ENCODE peak calls at places on chromosomes 5 and 9, in five cellular contexts. E is HCT116, T is kidney, Z is upper lobe of right lung, R is colonic mucosa. K is an unnamed sample.

GRCh38 chr5:76016258-76016657 is 66.9 kb upstream of the SV2C start:
- DNase-seq in E (no peak), T (no peak), Z (no peak), R (no peak), K (no peak)

GRCh38 chr5:32942225-32942989 is 231.3 kb downstream of the NPR3 start:
- DNase-seq in E (peak), T (no peak), Z (no peak), R (peak), K (no peak)

GRCh38 chr5:102815560-102816324 is 60.6 kb downstream of the PAM start:
- DNase-seq in E (no peak), T (no peak), Z (no peak), R (no peak), K (peak)

GRCh38 chr9:90838098-90838497 is 36.5 kb downstream of the SYK start:
- DNase-seq in E (no peak), T (no peak), Z (no peak), R (no peak), K (no peak)

GRCh38 chr5:148864113-148864841 is 37.9 kb downstream of the ADRB2 start:
- DNase-seq in E (no peak), T (no peak), Z (no peak), R (no peak), K (no peak)

GRCh38 chr5:92749943-92750342 is 831.1 kb downstream of the NR2F1-AS1 start:
- DNase-seq in E (peak), T (no peak), Z (no peak), R (no peak), K (no peak)

GRCh38 chr9:20186231-20186630 is 397.4 kb upstream of the SLC24A2 start:
- DNase-seq in E (no peak), T (no peak), Z (no peak), R (no peak), K (no peak)

GRCh38 chr9:6646028-6646636 is 603 bp upstream of the GLDC start:
- DNase-seq in E (no peak), T (no peak), Z (no peak), R (no peak), K (no peak)

GRCh38 chr5:148697821-148698196 is 43.5 kb upstream of the HTR4 start:
- DNase-seq in E (no peak), T (no peak), Z (no peak), R (no peak), K (no peak)

GRCh38 chr5:54745599-54745998 is 228.0 kb downstream of the SNX18 start:
- DNase-seq in E (no peak), T (no peak), Z (no peak), R (no peak), K (no peak)

GRCh38 chr5:31939151-31939550 is 235.0 kb downstream of the GOLPH3 start:
- DNase-seq in E (no peak), T (no peak), Z (no peak), R (no peak), K (no peak)

GRCh38 chr5:29852329-29852728 is 1341.2 kb upstream of the CDH6 start:
- DNase-seq in E (no peak), T (no peak), Z (no peak), R (no peak), K (no peak)

GRCh38 chr5:83914199-83914598 is 193.5 kb upstream of the HAPLN1 start:
- DNase-seq in E (no peak), T (no peak), Z (no peak), R (no peak), K (no peak)

GRCh38 chr5:73692166-73692640 is 66.2 kb downstream of the ARHGEF28 start:
- DNase-seq in E (no peak), T (no peak), Z (no peak), R (no peak), K (no peak)

GRCh38 chr5:93196986-93197385 is 384.0 kb downstream of the NR2F1-AS1 start:
- DNase-seq in E (no peak), T (no peak), Z (no peak), R (no peak), K (no peak)

GRCh38 chr9:130359819-130360218 is 84.9 kb upstream of the ASS1 start:
- DNase-seq in E (no peak), T (no peak), Z (no peak), R (no peak), K (no peak)

GRCh38 chr5:5066276-5067186 is 73.6 kb upstream of the ADAMTS16 start:
- DNase-seq in E (no peak), T (no peak), Z (no peak), R (no peak), K (no peak)

GRCh38 chr9:96216618-96217017 is 85.4 kb downstream of the HSD17B3 start:
- DNase-seq in E (no peak), T (no peak), Z (no peak), R (no peak), K (no peak)

GRCh38 chr5:1216211-1216917 is 8.8 kb upstream of the SLC6A18 start:
- DNase-seq in E (no peak), T (peak), Z (no peak), R (no peak), K (no peak)

GRCh38 chr5:35454011-35454525 is 163.6 kb upstream of the SPEF2 start:
- DNase-seq in E (no peak), T (no peak), Z (no peak), R (no peak), K (no peak)

GRCh38 chr5:175181331-175181730 is 262.7 kb downstream of the DRD1 start:
- DNase-seq in E (no peak), T (no peak), Z (no peak), R (no peak), K (no peak)

GRCh38 chr5:161547573-161548471 is 1.3 kb upstream of the GABRB2 start:
- DNase-seq in E (no peak), T (peak), Z (no peak), R (peak), K (no peak)

GRCh38 chr5:96922452-96923244 is 13.2 kb upstream of the LNPEP start:
- DNase-seq in E (no peak), T (no peak), Z (no peak), R (no peak), K (no peak)
- H3K4me3 ChIP-seq in E (no peak), T (no peak), Z (no peak), R (no peak), K (no peak)

DNA sequence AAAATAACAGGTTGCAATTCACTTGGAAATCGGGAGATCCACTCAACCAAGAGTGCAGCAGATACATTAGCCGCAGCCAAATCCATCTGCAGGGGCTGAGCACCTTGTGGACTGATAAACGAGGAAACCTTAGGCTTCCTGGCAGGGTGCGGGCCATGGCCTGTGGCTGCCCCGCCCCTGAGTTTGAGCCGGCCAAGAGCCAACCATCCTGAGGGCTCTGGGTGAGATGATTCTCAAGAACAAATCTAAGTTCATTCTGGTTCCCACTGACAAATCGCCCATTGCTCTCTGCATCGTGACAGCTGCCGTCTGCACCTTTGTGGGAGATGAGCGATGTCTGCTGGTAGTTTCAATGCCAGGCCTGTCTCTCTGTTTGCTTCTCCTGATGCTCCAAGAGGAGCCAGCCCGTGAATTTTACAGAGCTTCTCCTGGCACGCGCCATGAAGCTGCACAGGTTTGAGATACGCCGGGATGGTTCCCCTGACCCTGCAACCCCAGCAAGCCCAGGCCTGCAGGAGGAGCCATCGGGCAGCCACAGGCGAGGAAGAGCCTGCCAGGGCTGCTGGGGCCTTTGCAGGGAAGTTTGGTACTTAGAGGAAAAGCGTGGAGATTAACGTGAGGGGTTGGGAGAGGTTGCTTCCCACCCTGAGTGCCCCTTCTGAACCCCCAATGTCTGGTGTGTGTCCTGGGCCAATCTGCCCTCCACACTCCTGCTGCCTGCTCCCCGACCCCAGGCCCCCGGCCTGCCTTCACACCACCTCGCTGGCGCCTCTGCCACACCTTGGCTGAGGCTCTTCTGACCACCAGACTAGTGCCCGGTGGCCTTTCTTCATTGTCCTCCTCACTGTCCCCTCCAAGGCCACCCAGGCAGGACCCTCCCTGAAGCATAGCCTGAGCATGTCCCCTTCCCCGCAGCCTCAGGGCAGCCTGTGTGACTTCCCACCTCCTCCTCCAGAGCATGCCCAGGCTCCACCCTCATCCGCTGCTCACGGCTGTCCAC is 154.2 kb downstream of the OLFM1 start:
- DNase-seq in E (no peak), T (peak), Z (peak), R (no peak), K (no peak)
- TF ChIP-seq CTCF in E (peak), T (no peak), Z (no peak), R (no peak), K (no peak)

DNA sequence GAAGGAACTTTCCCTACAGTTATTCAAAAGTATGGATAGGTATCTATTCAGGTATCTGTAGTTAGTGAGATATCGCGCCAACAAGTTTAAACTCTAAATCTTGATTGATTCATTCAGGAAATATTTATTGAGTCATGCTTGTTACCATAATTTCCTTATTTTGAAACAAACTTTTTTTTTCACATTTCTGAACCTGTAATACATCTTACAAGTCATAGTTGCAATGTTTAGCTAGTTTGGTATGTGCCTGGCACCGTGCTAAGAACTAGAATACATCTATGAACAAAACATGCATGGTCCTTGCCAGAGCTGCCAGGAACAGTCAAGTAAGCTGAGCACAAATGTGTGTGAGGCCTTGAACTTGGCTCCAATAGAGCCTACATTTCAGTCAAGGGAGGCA is 226.4 kb downstream of the PCSK5 start:
- DNase-seq in E (no peak), T (no peak), Z (no peak), R (no peak), K (peak)
- H3K4me3 ChIP-seq in E (no peak), T (no peak), Z (no peak), R (no peak), K (no peak)

DNA sequence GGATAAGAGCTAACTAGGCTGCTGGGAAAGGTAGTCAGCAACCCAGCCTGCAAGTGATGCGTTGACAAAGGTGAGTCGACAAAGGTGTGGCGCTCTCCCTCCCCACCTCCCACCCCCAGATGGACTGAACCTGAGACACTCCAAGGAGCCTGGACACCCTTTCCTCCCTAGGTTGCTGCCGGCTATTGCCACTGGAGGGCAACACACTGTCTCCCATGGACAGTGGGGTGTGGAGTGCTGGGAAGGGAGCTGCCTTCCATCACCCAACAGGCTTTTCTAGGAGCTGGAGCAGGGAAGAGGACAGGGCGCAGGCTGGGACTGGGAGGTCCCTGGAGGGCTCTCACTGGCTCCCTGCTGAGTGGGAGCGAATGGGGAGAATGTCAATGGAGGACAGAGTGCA is 75.4 kb upstream of the ARAP3 start:
- DNase-seq in E (peak), T (no peak), Z (no peak), R (peak), K (no peak)
- TF ChIP-seq CTCF in E (peak), T (peak), Z (no peak), R (peak), K (peak)

GRCh38 chr5:23506329-23507236 is 826 bp upstream of the PRDM9 start:
- DNase-seq in E (no peak), T (no peak), Z (no peak), R (no peak), K (no peak)

DNA sequence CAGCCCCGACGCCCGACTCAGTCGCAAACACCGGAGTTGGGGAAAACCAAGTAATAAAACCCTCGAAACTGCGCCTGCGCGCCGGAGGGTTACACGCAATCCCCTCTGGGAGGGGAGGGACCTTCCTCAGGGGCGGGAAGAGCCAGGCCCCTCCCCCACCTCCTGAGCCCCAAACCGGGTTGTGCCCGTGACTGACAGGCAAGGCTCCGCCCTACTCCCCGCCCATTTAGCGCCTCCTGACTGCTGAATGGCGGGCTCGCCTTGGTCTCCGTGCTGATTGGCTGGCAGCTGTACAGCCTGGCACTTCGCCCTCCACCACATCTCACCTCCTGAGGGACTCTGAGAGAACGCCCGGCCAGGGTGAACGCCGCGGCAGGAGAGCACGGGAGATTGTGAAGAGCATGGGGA is at the start of gene PRDM9:
- DNase-seq in E (no peak), T (peak), Z (peak), R (no peak), K (no peak)
- H3K4me3 ChIP-seq in E (no peak), T (peak), Z (peak), R (no peak), K (no peak)

GRCh38 chr5:130074820-130075219 is 170.6 kb downstream of the CHSY3 start:
- DNase-seq in E (no peak), T (no peak), Z (no peak), R (no peak), K (peak)

GRCh38 chr5:130077007-130077406 is 172.7 kb downstream of the CHSY3 start:
- DNase-seq in E (no peak), T (no peak), Z (no peak), R (no peak), K (no peak)
- TF ChIP-seq CTCF in E (peak), T (no peak), Z (no peak), R (no peak), K (peak)

K was measured in retinal pigment epithelial cell.